ENCODE peak calls at places on chromosome 1, in five cellular contexts. W is T47D, T is COR-L47, G is A172, E is Panc1. C is an unnamed sample.

GRCh38 chr1:16026723-16027484 is 5.1 kb downstream of the CLCNKA start:
- DNase-seq in W (no peak), T (no peak), G (no peak), E (no peak), C (no peak)

GRCh38 chr1:170307426-170307825 is 161.7 kb downstream of the NTMT2 start:
- DNase-seq in W (no peak), T (no peak), G (no peak), E (no peak), C (no peak)

GRCh38 chr1:223330462-223330861 is 33.5 kb downstream of the SUSD4 start:
- DNase-seq in W (no peak), T (peak), G (no peak), E (no peak), C (no peak)

GRCh38 chr1:156876281-156876680 is 15.6 kb downstream of the NTRK1 start:
- DNase-seq in W (no peak), T (no peak), G (no peak), E (no peak), C (no peak)

GRCh38 chr1:183034682-183035081 is 11.5 kb downstream of the LAMC1 start:
- DNase-seq in W (no peak), T (no peak), G (no peak), E (no peak), C (no peak)

GRCh38 chr1:220300442-220301121 is 28.3 kb upstream of the RAB3GAP2 start:
- DNase-seq in W (peak), T (no peak), G (peak), E (peak), C (no peak)

GRCh38 chr1:33623811-33624210 is 151.4 kb downstream of the ZSCAN20 start:
- DNase-seq in W (no peak), T (no peak), G (no peak), E (no peak), C (no peak)

GRCh38 chr1:172351347-172351746 is 69.1 kb upstream of the C1orf105 start:
- DNase-seq in W (no peak), T (no peak), G (no peak), E (no peak), C (no peak)

GRCh38 chr1:93021539-93022134 is 57.4 kb upstream of the MTF2 start:
- DNase-seq in W (peak), T (peak), G (peak), E (peak), C (peak)

GRCh38 chr1:234996245-234996757 is 132.3 kb downstream of the TOMM20 start:
- DNase-seq in W (no peak), T (no peak), G (no peak), E (no peak), C (no peak)

GRCh38 chr1:22930235-22930912 is 42.3 kb downstream of the LACTBL1 start:
- DNase-seq in W (peak), T (peak), G (no peak), E (no peak), C (peak)

GRCh38 chr1:23400324-23401110 is 24.0 kb downstream of the TCEA3 start:
- DNase-seq in W (no peak), T (no peak), G (no peak), E (no peak), C (no peak)

GRCh38 chr1:28241633-28242241 is 5.8 kb downstream of the ATP5IF1 start:
- DNase-seq in W (no peak), T (no peak), G (no peak), E (no peak), C (no peak)

GRCh38 chr1:236063551-236063918 is 1.4 kb downstream of the NID1 start:
- DNase-seq in W (no peak), T (no peak), G (no peak), E (no peak), C (no peak)

GRCh38 chr1:31476891-31477846 is 64.2 kb downstream of the SERINC2 start:
- DNase-seq in W (peak), T (peak), G (peak), E (no peak), C (peak)

GRCh38 chr1:209435654-209436566 is 147.6 kb upstream of the CAMK1G start:
- DNase-seq in W (peak), T (peak), G (peak), E (peak), C (peak)

GRCh38 chr1:186865861-186866260 is 37.1 kb downstream of the PLA2G4A start:
- DNase-seq in W (no peak), T (no peak), G (peak), E (no peak), C (no peak)

GRCh38 chr1:233520510-233521191 is 93.3 kb upstream of the KCNK1 start:
- DNase-seq in W (peak), T (no peak), G (peak), E (no peak), C (no peak)

GRCh38 chr1:171769754-171770153 is 11.7 kb upstream of the METTL13 start:
- DNase-seq in W (no peak), T (no peak), G (no peak), E (no peak), C (no peak)

GRCh38 chr1:234730110-234730509 is 120.1 kb upstream of the IRF2BP2 start:
- DNase-seq in W (no peak), T (no peak), G (no peak), E (no peak), C (no peak)

GRCh38 chr1:38609166-38609880 is 250.2 kb downstream of the RRAGC start:
- DNase-seq in W (no peak), T (no peak), G (no peak), E (no peak), C (no peak)

GRCh38 chr1:51170342-51170741 is 65.7 kb upstream of the RNF11 start:
- DNase-seq in W (peak), T (no peak), G (no peak), E (peak), C (no peak)

C was measured in NCI-H345.